ENCODE peak calls at places on chromosomes 11 and 22, in six cellular contexts. One of them, this sample, is unnamed.

GRCh38 chr11:8360086-8360828 is 96.6 kb upstream of the LMO1 start:
- DNase-seq in DND-41: no peak
- DNase-seq in fibroblast of lung: no peak
- DNase-seq in CD8-positive, alpha-beta T cell: no peak
- DNase-seq in right lobe of liver: peak; percentile 43
- DNase-seq in CD8-positive, alpha-beta memory T cell: no peak
- DNase-seq in this sample: no peak

GRCh38 chr11:81892770-81893635 is 840.7 kb downstream of the FAM181B start:
- DNase-seq in CD8-positive, alpha-beta memory T cell: no peak
- DNase-seq in DND-41: no peak
- DNase-seq in right lobe of liver: no peak
- DNase-seq in CD8-positive, alpha-beta T cell: no peak
- DNase-seq in fibroblast of lung: no peak
- DNase-seq in this sample: no peak

GRCh38 chr11:134026655-134027343 is 42.1 kb upstream of the JAM3 start:
- DNase-seq in CD8-positive, alpha-beta T cell: no peak
- DNase-seq in CD8-positive, alpha-beta memory T cell: no peak
- DNase-seq in fibroblast of lung: no peak
- DNase-seq in DND-41: no peak
- DNase-seq in right lobe of liver: no peak
- DNase-seq in this sample: no peak

GRCh38 chr22:45818130-45819085 is 146.8 kb downstream of the ATXN10 start:
- DNase-seq in fibroblast of lung: peak; percentile 36
- DNase-seq in DND-41: no peak
- DNase-seq in CD8-positive, alpha-beta T cell: no peak
- DNase-seq in CD8-positive, alpha-beta memory T cell: no peak
- DNase-seq in right lobe of liver: peak; percentile 68
- DNase-seq in this sample: no peak

GRCh38 chr11:106943089-106943488 is 75.2 kb downstream of the GUCY1A2 start:
- DNase-seq in CD8-positive, alpha-beta memory T cell: no peak
- DNase-seq in right lobe of liver: no peak
- DNase-seq in DND-41: no peak
- DNase-seq in fibroblast of lung: no peak
- DNase-seq in CD8-positive, alpha-beta T cell: no peak
- DNase-seq in this sample: no peak

GRCh38 chr11:44047931-44048431 is at the start of gene ACCSL:
- DNase-seq in DND-41: no peak
- DNase-seq in fibroblast of lung: no peak
- DNase-seq in CD8-positive, alpha-beta memory T cell: no peak
- DNase-seq in right lobe of liver: no peak
- DNase-seq in CD8-positive, alpha-beta T cell: no peak
- DNase-seq in this sample: no peak

GRCh38 chr11:77351281-77351905 is 49.9 kb upstream of the GDPD4 start:
- DNase-seq in fibroblast of lung: no peak
- DNase-seq in right lobe of liver: no peak
- DNase-seq in DND-41: no peak
- DNase-seq in CD8-positive, alpha-beta memory T cell: no peak
- DNase-seq in CD8-positive, alpha-beta T cell: no peak
- DNase-seq in this sample: no peak

GRCh38 chr11:109971184-109971523 is 122.0 kb upstream of the ZC3H12C start:
- DNase-seq in CD8-positive, alpha-beta T cell: no peak
- DNase-seq in CD8-positive, alpha-beta memory T cell: no peak
- DNase-seq in DND-41: no peak
- DNase-seq in fibroblast of lung: peak; percentile 76
- DNase-seq in right lobe of liver: no peak
- DNase-seq in this sample: no peak

GRCh38 chr11:2368178-2368850 is 8.8 kb upstream of the CD81 start:
- DNase-seq in right lobe of liver: no peak
- DNase-seq in CD8-positive, alpha-beta T cell: no peak
- DNase-seq in fibroblast of lung: no peak
- DNase-seq in DND-41: no peak
- DNase-seq in CD8-positive, alpha-beta memory T cell: no peak
- DNase-seq in this sample: no peak

GRCh38 chr22:21797444-21798221 is 62.0 kb upstream of the YPEL1 start:
- DNase-seq in DND-41: no peak
- DNase-seq in right lobe of liver: no peak
- DNase-seq in CD8-positive, alpha-beta memory T cell: no peak
- DNase-seq in CD8-positive, alpha-beta T cell: no peak
- DNase-seq in fibroblast of lung: peak; percentile 74
- DNase-seq in this sample: no peak

GRCh38 chr22:29443861-29444431 is 5.6 kb downstream of the RFPL1 start:
- DNase-seq in CD8-positive, alpha-beta T cell: no peak
- DNase-seq in DND-41: no peak
- DNase-seq in CD8-positive, alpha-beta memory T cell: no peak
- DNase-seq in right lobe of liver: no peak
- DNase-seq in fibroblast of lung: no peak
- DNase-seq in this sample: no peak

GRCh38 chr22:38736257-38736570 is 19.6 kb downstream of the SUN2 start:
- DNase-seq in DND-41: no peak
- DNase-seq in CD8-positive, alpha-beta memory T cell: no peak
- DNase-seq in CD8-positive, alpha-beta T cell: no peak
- DNase-seq in fibroblast of lung: no peak
- DNase-seq in right lobe of liver: no peak
- DNase-seq in this sample: no peak

GRCh38 chr22:48594757-48595510 is 1232.7 kb downstream of the BRD1 start:
- DNase-seq in CD8-positive, alpha-beta T cell: no peak
- DNase-seq in DND-41: no peak
- DNase-seq in right lobe of liver: no peak
- DNase-seq in CD8-positive, alpha-beta memory T cell: no peak
- DNase-seq in fibroblast of lung: no peak
- DNase-seq in this sample: no peak

GRCh38 chr22:17769013-17769715 is 5.1 kb downstream of the BID start:
- DNase-seq in right lobe of liver: no peak
- DNase-seq in CD8-positive, alpha-beta memory T cell: no peak
- DNase-seq in fibroblast of lung: no peak
- DNase-seq in DND-41: no peak
- DNase-seq in CD8-positive, alpha-beta T cell: no peak
- DNase-seq in this sample: peak; percentile 68

GRCh38 chr11:114172055-114172861 is 112.7 kb downstream of the ZBTB16 start:
- DNase-seq in CD8-positive, alpha-beta T cell: no peak
- DNase-seq in fibroblast of lung: no peak
- DNase-seq in DND-41: no peak
- DNase-seq in CD8-positive, alpha-beta memory T cell: no peak
- DNase-seq in right lobe of liver: peak; percentile 42
- DNase-seq in this sample: no peak

GRCh38 chr11:114171257-114172054 is 111.9 kb downstream of the ZBTB16 start:
- DNase-seq in CD8-positive, alpha-beta memory T cell: no peak
- DNase-seq in CD8-positive, alpha-beta T cell: no peak
- DNase-seq in DND-41: no peak
- DNase-seq in fibroblast of lung: no peak
- DNase-seq in right lobe of liver: peak; percentile 96
- DNase-seq in this sample: peak; percentile 86

GRCh38 chr11:114174712-114175495 is 115.4 kb downstream of the ZBTB16 start:
- DNase-seq in fibroblast of lung: no peak
- DNase-seq in right lobe of liver: no peak
- DNase-seq in CD8-positive, alpha-beta memory T cell: no peak
- DNase-seq in DND-41: no peak
- DNase-seq in CD8-positive, alpha-beta T cell: no peak
- DNase-seq in this sample: no peak

GRCh38 chr11:114173836-114174235 is 114.3 kb downstream of the ZBTB16 start:
- DNase-seq in CD8-positive, alpha-beta T cell: no peak
- DNase-seq in fibroblast of lung: no peak
- DNase-seq in DND-41: no peak
- DNase-seq in CD8-positive, alpha-beta memory T cell: no peak
- DNase-seq in right lobe of liver: no peak
- DNase-seq in this sample: no peak

DNA sequence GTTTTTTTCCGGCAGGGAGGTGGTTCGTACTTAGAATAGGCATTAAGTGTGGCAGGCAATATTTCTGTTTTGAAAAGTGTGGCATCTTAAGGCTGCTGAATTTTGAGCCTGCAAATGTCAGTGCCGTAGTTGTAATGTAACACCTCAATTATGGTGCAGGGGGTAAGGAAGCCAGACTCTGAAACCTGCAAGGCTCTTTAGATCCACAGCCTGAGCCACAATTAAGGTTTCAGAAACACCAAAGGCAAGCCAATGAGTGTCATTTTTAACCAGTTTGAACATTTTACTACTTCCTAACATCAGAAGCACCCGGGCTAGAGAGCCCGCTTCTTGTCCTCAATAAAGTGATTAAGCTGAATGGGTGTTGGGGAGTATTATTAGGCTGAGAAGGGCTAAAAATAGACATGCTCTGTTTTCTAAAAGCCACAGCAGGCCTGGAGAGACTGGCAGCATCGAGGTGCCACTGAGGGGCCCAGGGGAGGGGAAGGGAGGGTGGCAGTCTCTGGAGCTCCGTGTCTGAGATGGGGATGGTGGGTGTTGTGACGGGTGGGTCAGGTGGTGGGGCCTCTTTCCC is 113.4 kb downstream of the ZBTB16 start:
- DNase-seq in CD8-positive, alpha-beta memory T cell: peak; percentile 40
- DNase-seq in CD8-positive, alpha-beta T cell: no peak
- DNase-seq in DND-41: no peak
- DNase-seq in right lobe of liver: no peak
- DNase-seq in fibroblast of lung: no peak
- DNase-seq in this sample: no peak
- H3K4me1 ChIP-seq in CD8-positive, alpha-beta memory T cell: peaks cover 78% of the 10 kb centered on the region
- H3K4me1 ChIP-seq in CD8-positive, alpha-beta T cell: peaks cover 73% of the 10 kb centered on the region
- H3K4me1 ChIP-seq in DND-41: peaks cover 7% of the 10 kb centered on the region
- H3K4me1 ChIP-seq in right lobe of liver: peaks cover 11% of the 10 kb centered on the region
- H3K4me1 ChIP-seq in fibroblast of lung: no peaks in the 10 kb centered on the region
- H3K4me1 ChIP-seq in this sample: peaks cover 99% of the 10 kb centered on the region

DNA sequence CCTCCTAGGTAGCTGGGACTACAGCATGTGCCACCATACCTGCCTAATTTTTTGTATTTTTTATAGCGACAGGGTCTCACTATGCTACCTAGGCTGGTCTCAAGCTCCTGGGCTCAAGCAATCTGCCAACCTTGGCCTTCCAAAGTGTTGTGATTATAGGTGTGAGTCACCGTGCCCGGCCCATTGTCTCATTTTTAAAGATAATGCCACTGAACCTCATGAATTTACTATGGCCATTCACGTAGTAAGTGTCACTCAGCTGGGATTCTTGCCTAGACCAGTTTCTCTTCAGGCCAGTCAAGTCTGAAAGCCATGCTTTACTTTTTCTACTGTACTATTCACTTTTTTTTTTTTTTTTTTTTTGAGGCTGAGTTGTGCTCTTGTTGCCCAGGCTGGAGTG is 22.4 kb downstream of the DEPDC5 start:
- DNase-seq in right lobe of liver: no peak
- DNase-seq in CD8-positive, alpha-beta memory T cell: no peak
- DNase-seq in DND-41: no peak
- DNase-seq in CD8-positive, alpha-beta T cell: no peak
- DNase-seq in fibroblast of lung: no peak
- DNase-seq in this sample: no peak
- H3K36me3 ChIP-seq in right lobe of liver: peaks cover 8% of the 10 kb centered on the region
- H3K36me3 ChIP-seq in CD8-positive, alpha-beta memory T cell: peaks cover 24% of the 10 kb centered on the region
- H3K36me3 ChIP-seq in DND-41: peaks cover 71% of the 10 kb centered on the region
- H3K36me3 ChIP-seq in CD8-positive, alpha-beta T cell: peaks cover 23% of the 10 kb centered on the region
- H3K36me3 ChIP-seq in fibroblast of lung: peaks cover 1% of the 10 kb centered on the region
- H3K36me3 ChIP-seq in this sample: peaks cover 86% of the 10 kb centered on the region

DNA sequence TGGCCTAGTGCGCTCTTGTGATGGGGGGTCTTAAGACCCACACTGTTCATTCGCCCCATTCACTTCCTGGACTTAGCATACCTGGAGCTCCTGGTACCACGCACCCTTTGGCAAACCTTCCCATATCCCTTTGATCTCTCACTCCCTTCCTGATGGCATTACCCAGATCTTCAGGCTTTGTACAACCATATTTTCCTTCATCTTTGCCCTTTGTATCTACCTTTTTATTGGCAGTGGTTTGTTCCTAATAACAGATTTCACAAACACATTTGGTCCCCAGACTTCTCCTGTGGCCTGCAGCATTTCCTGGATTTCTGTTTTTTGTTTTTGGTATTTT is 16.0 kb upstream of the IFITM3 start:
- DNase-seq in fibroblast of lung: no peak
- DNase-seq in CD8-positive, alpha-beta T cell: no peak
- DNase-seq in CD8-positive, alpha-beta memory T cell: no peak
- DNase-seq in DND-41: no peak
- DNase-seq in right lobe of liver: no peak
- DNase-seq in this sample: no peak
- H3K27ac ChIP-seq in fibroblast of lung: no peak overlapping the region
- H3K27ac ChIP-seq in CD8-positive, alpha-beta T cell: no peak overlapping the region
- H3K27ac ChIP-seq in CD8-positive, alpha-beta memory T cell: no peak overlapping the region
- H3K27ac ChIP-seq in DND-41: peak overlapping the region; percentile 59
- H3K27ac ChIP-seq in right lobe of liver: peak overlapping the region; percentile 67
- H3K27ac ChIP-seq in this sample: peak overlapping the region; percentile 67

DNA sequence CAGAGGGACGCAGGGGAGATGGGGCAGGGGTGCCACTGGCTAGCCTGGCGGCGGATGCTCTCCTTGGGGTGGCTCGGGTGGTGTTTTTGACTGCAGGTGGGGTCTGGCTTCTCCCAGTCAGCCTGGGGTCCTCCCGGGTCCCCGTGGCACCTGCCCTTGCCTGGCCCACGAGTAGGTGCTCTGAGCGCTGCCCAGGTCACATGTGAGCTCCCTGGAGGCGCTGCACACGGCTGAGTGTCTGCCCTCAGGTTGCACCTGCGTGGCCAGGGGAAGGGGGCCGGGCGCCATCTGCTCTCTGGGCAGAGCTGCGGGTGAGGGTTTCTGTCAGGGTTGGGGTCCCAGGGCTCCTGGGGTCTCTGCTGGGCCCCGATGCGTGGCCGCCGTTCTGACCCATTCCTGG is 5.2 kb downstream of the TSPAN4 start:
- DNase-seq in fibroblast of lung: no peak
- DNase-seq in right lobe of liver: no peak
- DNase-seq in CD8-positive, alpha-beta memory T cell: no peak
- DNase-seq in DND-41: no peak
- DNase-seq in CD8-positive, alpha-beta T cell: no peak
- DNase-seq in this sample: no peak
- H3K4me1 ChIP-seq in fibroblast of lung: peaks cover 39% of the 10 kb centered on the region
- H3K4me1 ChIP-seq in right lobe of liver: no peaks in the 10 kb centered on the region
- H3K4me1 ChIP-seq in CD8-positive, alpha-beta memory T cell: peaks cover 25% of the 10 kb centered on the region
- H3K4me1 ChIP-seq in DND-41: peaks cover 24% of the 10 kb centered on the region
- H3K4me1 ChIP-seq in CD8-positive, alpha-beta T cell: peaks cover 30% of the 10 kb centered on the region
- H3K4me1 ChIP-seq in this sample: peaks cover 61% of the 10 kb centered on the region

This sample was measured in lower lobe of right lung.